ENCODE peak calls at places on chromosomes 16 and 17, in eight cellular contexts. One of them, this sample, is unnamed.

GRCh38 chr17:72660274-72661092 is 432.0 kb downstream of the SLC39A11 start:
- DNase-seq in Peyer's patch: no peak
- DNase-seq in uterus: no peak
- DNase-seq in transverse colon: no peak
- DNase-seq in body of pancreas: no peak
- DNase-seq in testis: no peak
- DNase-seq in A549: no peak
- DNase-seq in stomach: no peak
- DNase-seq in this sample: no peak

GRCh38 chr16:20880867-20881866 is 19.0 kb downstream of the DCUN1D3 start:
- DNase-seq in Peyer's patch: no peak
- DNase-seq in uterus: no peak
- DNase-seq in transverse colon: no peak
- DNase-seq in body of pancreas: no peak
- DNase-seq in testis: no peak
- DNase-seq in A549: no peak
- DNase-seq in stomach: no peak
- DNase-seq in this sample: no peak

GRCh38 chr16:84463221-84463620 is 41.2 kb downstream of the MEAK7 start:
- DNase-seq in Peyer's patch: peak
- DNase-seq in uterus: no peak
- DNase-seq in transverse colon: no peak
- DNase-seq in body of pancreas: peak
- DNase-seq in testis: peak
- DNase-seq in A549: no peak
- DNase-seq in stomach: peak
- DNase-seq in this sample: no peak

GRCh38 chr17:42833771-42834422 is 700 bp downstream of the PSME3 start:
- DNase-seq in Peyer's patch: no peak
- DNase-seq in uterus: no peak
- DNase-seq in transverse colon: no peak
- DNase-seq in body of pancreas: no peak
- DNase-seq in testis: peak
- DNase-seq in A549: no peak
- DNase-seq in stomach: no peak
- DNase-seq in this sample: no peak

GRCh38 chr17:81252336-81253329 is 13.5 kb downstream of the NDUFAF8 start:
- DNase-seq in Peyer's patch: no peak
- DNase-seq in uterus: no peak
- DNase-seq in transverse colon: no peak
- DNase-seq in body of pancreas: no peak
- DNase-seq in testis: no peak
- DNase-seq in A549: no peak
- DNase-seq in stomach: no peak
- DNase-seq in this sample: no peak

GRCh38 chr17:81710514-81711308 is 1.4 kb upstream of the SLC25A10 start:
- DNase-seq in Peyer's patch: peak
- DNase-seq in uterus: no peak
- DNase-seq in transverse colon: peak
- DNase-seq in body of pancreas: no peak
- DNase-seq in testis: no peak
- DNase-seq in A549: no peak
- DNase-seq in stomach: no peak
- DNase-seq in this sample: no peak

GRCh38 chr17:54903375-54903774 is 2.7 kb downstream of the TOM1L1 start:
- DNase-seq in Peyer's patch: peak
- DNase-seq in uterus: no peak
- DNase-seq in transverse colon: peak
- DNase-seq in body of pancreas: peak
- DNase-seq in testis: peak
- DNase-seq in A549: no peak
- DNase-seq in stomach: peak
- DNase-seq in this sample: no peak

GRCh38 chr17:83086197-83086880 is 6.9 kb downstream of the METRNL start:
- DNase-seq in Peyer's patch: no peak
- DNase-seq in uterus: no peak
- DNase-seq in transverse colon: no peak
- DNase-seq in body of pancreas: no peak
- DNase-seq in testis: no peak
- DNase-seq in A549: no peak
- DNase-seq in stomach: no peak
- DNase-seq in this sample: no peak

GRCh38 chr17:42438600-42439567 is 15.8 kb upstream of the CAVIN1 start:
- DNase-seq in Peyer's patch: peak
- DNase-seq in uterus: no peak
- DNase-seq in transverse colon: peak
- DNase-seq in body of pancreas: peak
- DNase-seq in testis: peak
- DNase-seq in A549: no peak
- DNase-seq in stomach: peak
- DNase-seq in this sample: no peak

GRCh38 chr17:38455288-38455915 is 27.1 kb downstream of the ARHGAP23 start:
- DNase-seq in Peyer's patch: no peak
- DNase-seq in uterus: no peak
- DNase-seq in transverse colon: no peak
- DNase-seq in body of pancreas: no peak
- DNase-seq in testis: no peak
- DNase-seq in A549: peak
- DNase-seq in stomach: no peak
- DNase-seq in this sample: no peak

GRCh38 chr17:58280480-58281217 is at the start of gene MPO:
- DNase-seq in Peyer's patch: no peak
- DNase-seq in uterus: no peak
- DNase-seq in transverse colon: no peak
- DNase-seq in body of pancreas: no peak
- DNase-seq in testis: no peak
- DNase-seq in A549: no peak
- DNase-seq in stomach: no peak
- DNase-seq in this sample: no peak

GRCh38 chr17:70114405-70114804 is 39.4 kb downstream of the KCNJ16 start:
- DNase-seq in Peyer's patch: no peak
- DNase-seq in uterus: no peak
- DNase-seq in transverse colon: no peak
- DNase-seq in body of pancreas: no peak
- DNase-seq in testis: no peak
- DNase-seq in A549: no peak
- DNase-seq in stomach: no peak
- DNase-seq in this sample: no peak

GRCh38 chr16:22973451-22973991 is 159.6 kb downstream of the HS3ST2 start:
- DNase-seq in Peyer's patch: no peak
- DNase-seq in uterus: no peak
- DNase-seq in transverse colon: no peak
- DNase-seq in body of pancreas: no peak
- DNase-seq in testis: no peak
- DNase-seq in A549: no peak
- DNase-seq in stomach: no peak
- DNase-seq in this sample: no peak

GRCh38 chr16:17154981-17155380 is 315.8 kb downstream of the XYLT1 start:
- DNase-seq in Peyer's patch: no peak
- DNase-seq in uterus: no peak
- DNase-seq in transverse colon: no peak
- DNase-seq in body of pancreas: no peak
- DNase-seq in testis: no peak
- DNase-seq in A549: no peak
- DNase-seq in stomach: no peak
- DNase-seq in this sample: no peak

DNA sequence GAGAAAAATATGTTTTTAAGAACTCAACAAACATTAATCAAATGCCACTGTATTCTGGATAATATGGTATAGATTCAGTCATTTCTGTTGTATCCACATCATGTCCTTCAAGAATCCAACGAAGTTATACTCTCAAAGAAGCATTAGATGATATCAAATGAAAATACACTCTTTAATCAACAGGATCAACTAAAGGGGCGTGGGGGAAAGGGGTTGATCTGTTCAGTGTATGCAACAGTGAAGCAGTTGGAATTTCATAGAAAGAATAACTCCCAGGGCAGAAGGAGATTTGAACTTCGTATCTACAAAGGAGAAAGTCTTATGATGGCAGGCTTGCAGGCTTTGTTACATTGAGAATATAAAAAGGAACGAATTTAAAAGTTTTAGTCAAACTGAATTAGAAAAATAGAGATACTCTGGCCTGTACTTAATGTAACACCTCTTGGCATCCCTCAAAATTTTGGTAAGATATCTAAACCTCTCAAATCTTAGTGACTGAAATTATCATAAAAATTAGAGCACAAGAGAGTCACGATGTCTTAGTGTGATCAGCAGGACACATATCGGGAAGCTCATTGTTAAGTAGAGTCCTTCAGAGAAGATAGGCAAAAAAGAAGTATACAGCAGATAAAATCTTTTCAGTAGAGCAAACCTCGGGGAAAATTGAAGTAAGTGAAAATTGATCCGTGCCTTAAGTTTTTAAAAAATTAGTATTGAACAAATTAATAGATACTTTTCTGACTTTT is 431.4 kb downstream of the KCNJ18 start:
- DNase-seq in Peyer's patch: no peak
- DNase-seq in uterus: no peak
- DNase-seq in transverse colon: no peak
- DNase-seq in body of pancreas: no peak
- DNase-seq in testis: no peak
- DNase-seq in A549: no peak
- DNase-seq in stomach: no peak
- DNase-seq in this sample: no peak
- TF ChIP-seq POLR2A in Peyer's patch: no peak
- TF ChIP-seq POLR2A in uterus: no peak
- TF ChIP-seq POLR2A in transverse colon: no peak
- TF ChIP-seq POLR2A in body of pancreas: no peak
- TF ChIP-seq POLR2A in testis: no peak
- TF ChIP-seq POLR2A in A549: no peak
- TF ChIP-seq POLR2A in stomach: no peak
- TF ChIP-seq POLR2A in this sample: no peak

GRCh38 chr17:7314719-7315569 is at the start of gene GPS2:
- DNase-seq in Peyer's patch: peak
- DNase-seq in uterus: peak
- DNase-seq in transverse colon: peak
- DNase-seq in body of pancreas: peak
- DNase-seq in testis: peak
- DNase-seq in A549: peak
- DNase-seq in stomach: peak
- DNase-seq in this sample: peak
- TF ChIP-seq POLR2A in Peyer's patch: peak
- TF ChIP-seq POLR2A in uterus: peak
- TF ChIP-seq POLR2A in transverse colon: peak
- TF ChIP-seq POLR2A in body of pancreas: peak
- TF ChIP-seq POLR2A in testis: peak
- TF ChIP-seq POLR2A in A549: peak
- TF ChIP-seq POLR2A in stomach: no peak
- TF ChIP-seq POLR2A in this sample: peak

DNA sequence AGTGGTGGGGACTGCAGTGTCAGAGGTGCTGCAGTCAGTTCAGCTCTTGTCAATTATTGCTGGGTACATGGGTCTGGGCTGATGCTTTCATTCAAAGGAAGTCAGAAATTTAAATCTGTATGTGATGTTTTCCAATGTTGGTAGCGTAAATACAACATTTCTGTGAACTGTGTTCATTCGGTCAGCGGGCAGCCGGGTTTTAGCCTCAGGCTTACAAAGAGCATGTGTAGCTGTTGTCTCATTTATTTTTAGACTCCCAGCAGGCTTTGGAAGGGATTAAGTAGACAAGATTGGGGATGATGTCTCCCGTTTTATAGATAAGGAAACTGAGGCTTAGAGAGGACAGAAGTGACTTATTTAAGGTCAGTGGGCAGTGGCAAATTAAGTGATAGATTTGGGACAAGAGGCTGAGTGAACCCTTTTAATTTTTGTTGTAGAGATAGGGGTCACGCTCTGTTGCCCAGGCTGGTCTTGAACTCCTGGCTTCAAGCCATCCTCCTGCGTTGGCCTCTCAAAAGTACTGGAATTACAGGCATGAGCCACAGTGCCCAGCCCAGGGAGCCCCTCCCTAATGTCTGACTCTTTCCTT is 8.1 kb downstream of the AQP8 start:
- DNase-seq in Peyer's patch: no peak
- DNase-seq in uterus: no peak
- DNase-seq in transverse colon: no peak
- DNase-seq in body of pancreas: no peak
- DNase-seq in testis: no peak
- DNase-seq in A549: no peak
- DNase-seq in stomach: no peak
- DNase-seq in this sample: no peak
- TF ChIP-seq POLR2A in Peyer's patch: no peak
- TF ChIP-seq POLR2A in uterus: no peak
- TF ChIP-seq POLR2A in transverse colon: no peak
- TF ChIP-seq POLR2A in body of pancreas: no peak
- TF ChIP-seq POLR2A in testis: no peak
- TF ChIP-seq POLR2A in A549: no peak
- TF ChIP-seq POLR2A in stomach: no peak
- TF ChIP-seq POLR2A in this sample: no peak

GRCh38 chr17:78219396-78220150 is 5.5 kb downstream of the BIRC5 start:
- DNase-seq in Peyer's patch: no peak
- DNase-seq in uterus: no peak
- DNase-seq in transverse colon: no peak
- DNase-seq in body of pancreas: no peak
- DNase-seq in testis: no peak
- DNase-seq in A549: no peak
- DNase-seq in stomach: no peak
- DNase-seq in this sample: no peak

GRCh38 chr17:78211032-78211431 is 3.0 kb upstream of the BIRC5 start:
- DNase-seq in Peyer's patch: no peak
- DNase-seq in uterus: no peak
- DNase-seq in transverse colon: no peak
- DNase-seq in body of pancreas: no peak
- DNase-seq in testis: no peak
- DNase-seq in A549: no peak
- DNase-seq in stomach: no peak
- DNase-seq in this sample: no peak

GRCh38 chr17:78214706-78215061 is 631 bp downstream of the BIRC5 start:
- DNase-seq in Peyer's patch: no peak
- DNase-seq in uterus: no peak
- DNase-seq in transverse colon: no peak
- DNase-seq in body of pancreas: no peak
- DNase-seq in testis: no peak
- DNase-seq in A549: no peak
- DNase-seq in stomach: no peak
- DNase-seq in this sample: no peak

GRCh38 chr17:78210111-78210510 is 3.9 kb upstream of the BIRC5 start:
- DNase-seq in Peyer's patch: no peak
- DNase-seq in uterus: no peak
- DNase-seq in transverse colon: no peak
- DNase-seq in body of pancreas: no peak
- DNase-seq in testis: no peak
- DNase-seq in A549: no peak
- DNase-seq in stomach: no peak
- DNase-seq in this sample: no peak

DNA sequence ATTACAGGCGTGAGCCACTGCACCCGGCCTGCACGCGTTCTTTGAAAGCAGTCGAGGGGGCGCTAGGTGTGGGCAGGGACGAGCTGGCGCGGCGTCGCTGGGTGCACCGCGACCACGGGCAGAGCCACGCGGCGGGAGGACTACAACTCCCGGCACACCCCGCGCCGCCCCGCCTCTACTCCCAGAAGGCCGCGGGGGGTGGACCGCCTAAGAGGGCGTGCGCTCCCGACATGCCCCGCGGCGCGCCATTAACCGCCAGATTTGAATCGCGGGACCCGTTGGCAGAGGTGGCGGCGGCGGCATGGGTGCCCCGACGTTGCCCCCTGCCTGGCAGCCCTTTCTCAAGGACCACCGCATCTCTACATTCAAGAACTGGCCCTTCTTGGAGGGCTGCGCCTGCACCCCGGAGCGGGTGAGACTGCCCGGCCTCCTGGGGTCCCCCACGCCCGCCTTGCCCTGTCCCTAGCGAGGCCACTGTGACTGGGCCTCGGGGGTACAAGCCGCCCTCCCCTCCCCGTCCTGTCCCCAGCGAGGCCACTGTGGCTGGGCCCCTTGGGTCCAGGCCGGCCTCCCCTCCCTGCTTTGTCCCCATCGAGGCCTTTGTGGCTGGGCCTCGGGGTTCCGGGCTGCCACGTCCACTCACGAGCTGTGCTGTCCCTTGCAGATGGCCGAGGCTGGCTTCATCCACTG is at the start of gene BIRC5:
- DNase-seq in Peyer's patch: peak
- DNase-seq in uterus: peak
- DNase-seq in transverse colon: peak
- DNase-seq in body of pancreas: peak
- DNase-seq in testis: peak
- DNase-seq in A549: peak
- DNase-seq in stomach: peak
- DNase-seq in this sample: peak
- TF ChIP-seq POLR2A in Peyer's patch: no peak
- TF ChIP-seq POLR2A in uterus: no peak
- TF ChIP-seq POLR2A in transverse colon: no peak
- TF ChIP-seq POLR2A in body of pancreas: no peak
- TF ChIP-seq POLR2A in testis: no peak
- TF ChIP-seq POLR2A in A549: peak
- TF ChIP-seq POLR2A in stomach: no peak
- TF ChIP-seq POLR2A in this sample: peak